ENCODE peak calls at places on chromosome 11, in five cellular contexts. One of them, this sample, is unnamed.

GRCh38 chr11:92149996-92150395 is 74.6 kb upstream of the FAT3 start:
- DNase-seq in heart right ventricle: no peak
- DNase-seq in MCF 10A: peak
- DNase-seq in GM19239: no peak
- DNase-seq in HFF-Myc: no peak
- DNase-seq in this sample: no peak

GRCh38 chr11:87125257-87125656 is 87.5 kb downstream of the TMEM135 start:
- DNase-seq in GM19239: no peak
- DNase-seq in MCF 10A: peak
- DNase-seq in heart right ventricle: no peak
- DNase-seq in HFF-Myc: no peak
- DNase-seq in this sample: no peak

GRCh38 chr11:113412675-113413074 is 25.1 kb downstream of the ANKK1 start:
- DNase-seq in HFF-Myc: no peak
- DNase-seq in MCF 10A: no peak
- DNase-seq in GM19239: no peak
- DNase-seq in heart right ventricle: no peak
- DNase-seq in this sample: no peak

GRCh38 chr11:2260491-2261364 is 9.7 kb downstream of the ASCL2 start:
- DNase-seq in heart right ventricle: no peak
- DNase-seq in HFF-Myc: no peak
- DNase-seq in GM19239: no peak
- DNase-seq in MCF 10A: no peak
- DNase-seq in this sample: no peak

GRCh38 chr11:14551380-14551779 is 31.2 kb upstream of the PSMA1 start:
- DNase-seq in heart right ventricle: no peak
- DNase-seq in MCF 10A: no peak
- DNase-seq in HFF-Myc: no peak
- DNase-seq in GM19239: no peak
- DNase-seq in this sample: no peak

GRCh38 chr11:22338465-22338810 is 257 bp downstream of the SLC17A6 start:
- DNase-seq in MCF 10A: no peak
- DNase-seq in heart right ventricle: no peak
- DNase-seq in HFF-Myc: no peak
- DNase-seq in GM19239: no peak
- DNase-seq in this sample: no peak

GRCh38 chr11:68439355-68440065 is 21.0 kb upstream of the PPP6R3 start:
- DNase-seq in MCF 10A: no peak
- DNase-seq in heart right ventricle: no peak
- DNase-seq in GM19239: no peak
- DNase-seq in HFF-Myc: no peak
- DNase-seq in this sample: no peak

GRCh38 chr11:8025816-8026215 is 38.7 kb downstream of the EIF3F start:
- DNase-seq in MCF 10A: peak
- DNase-seq in heart right ventricle: no peak
- DNase-seq in HFF-Myc: no peak
- DNase-seq in GM19239: no peak
- DNase-seq in this sample: no peak